ENCODE peak calls at places on chromosomes 13 and 19, in seven cellular contexts. One of them, this sample, is unnamed.

GRCh38 chr19:50406829-50407228 is 11.9 kb upstream of the SPIB start:
- DNase-seq in EH: no peak
- DNase-seq in lung: no peak
- DNase-seq in RCC 7860: no peak
- DNase-seq in T-helper 2 cell: no peak
- DNase-seq in T-helper 1 cell: no peak
- DNase-seq in HTR-8/SVneo: no peak
- DNase-seq in this sample: no peak

GRCh38 chr13:98172570-98173405 is 4.3 kb downstream of the RNF113B start:
- DNase-seq in RCC 7860: no peak
- DNase-seq in lung: no peak
- DNase-seq in T-helper 1 cell: no peak
- DNase-seq in EH: peak
- DNase-seq in HTR-8/SVneo: no peak
- DNase-seq in T-helper 2 cell: no peak
- DNase-seq in this sample: no peak

GRCh38 chr13:36244073-36244472 is 29.7 kb upstream of the SOHLH2 start:
- DNase-seq in T-helper 2 cell: no peak
- DNase-seq in lung: no peak
- DNase-seq in EH: no peak
- DNase-seq in HTR-8/SVneo: no peak
- DNase-seq in T-helper 1 cell: no peak
- DNase-seq in RCC 7860: no peak
- DNase-seq in this sample: no peak

GRCh38 chr13:107992542-107992941 is 222.8 kb downstream of the LIG4 start:
- DNase-seq in EH: no peak
- DNase-seq in RCC 7860: no peak
- DNase-seq in lung: no peak
- DNase-seq in T-helper 2 cell: no peak
- DNase-seq in T-helper 1 cell: no peak
- DNase-seq in HTR-8/SVneo: no peak
- DNase-seq in this sample: no peak

GRCh38 chr19:53892981-53893325 is 11.0 kb downstream of the PRKCG start:
- DNase-seq in T-helper 2 cell: no peak
- DNase-seq in EH: no peak
- DNase-seq in HTR-8/SVneo: no peak
- DNase-seq in T-helper 1 cell: no peak
- DNase-seq in RCC 7860: no peak
- DNase-seq in lung: no peak
- DNase-seq in this sample: no peak

GRCh38 chr19:31071157-31071855 is 277.9 kb downstream of the TSHZ3 start:
- DNase-seq in T-helper 2 cell: no peak
- DNase-seq in RCC 7860: peak
- DNase-seq in HTR-8/SVneo: no peak
- DNase-seq in lung: no peak
- DNase-seq in T-helper 1 cell: no peak
- DNase-seq in EH: peak
- DNase-seq in this sample: no peak

GRCh38 chr19:3949294-3949693 is 16.4 kb downstream of the NMRK2 start:
- DNase-seq in T-helper 1 cell: no peak
- DNase-seq in HTR-8/SVneo: no peak
- DNase-seq in lung: no peak
- DNase-seq in T-helper 2 cell: no peak
- DNase-seq in RCC 7860: no peak
- DNase-seq in EH: no peak
- DNase-seq in this sample: no peak

GRCh38 chr13:19661561-19661960 is 28.1 kb downstream of the MPHOSPH8 start:
- DNase-seq in EH: no peak
- DNase-seq in HTR-8/SVneo: no peak
- DNase-seq in T-helper 1 cell: no peak
- DNase-seq in lung: no peak
- DNase-seq in RCC 7860: no peak
- DNase-seq in T-helper 2 cell: no peak
- DNase-seq in this sample: no peak

GRCh38 chr13:73325351-73326214 is 266.8 kb downstream of the KLF5 start:
- DNase-seq in T-helper 1 cell: no peak
- DNase-seq in RCC 7860: no peak
- DNase-seq in HTR-8/SVneo: no peak
- DNase-seq in EH: peak
- DNase-seq in lung: no peak
- DNase-seq in T-helper 2 cell: no peak
- DNase-seq in this sample: no peak

GRCh38 chr19:53521373-53522202 is 16.4 kb upstream of the ZNF331 start:
- DNase-seq in T-helper 2 cell: no peak
- DNase-seq in lung: no peak
- DNase-seq in EH: no peak
- DNase-seq in HTR-8/SVneo: no peak
- DNase-seq in T-helper 1 cell: no peak
- DNase-seq in RCC 7860: no peak
- DNase-seq in this sample: no peak

This sample was measured in GM04504.